ENCODE peak calls at places on chromosomes 2 and 18, in five cellular contexts. One of them, this sample, is unnamed.

GRCh38 chr18:11994708-11995444 is 13.6 kb downstream of the IMPA2 start:
- DNase-seq in PC-9: no peak
- DNase-seq in ureter: no peak
- DNase-seq in stimulated activated CD4-positive, alpha-beta T cell treated with anti-CD3 and anti-CD28 coated beads, Interleukin-1b, Interleukin-23, amount 100 ng/mL, for 24 hours: no peak
- DNase-seq in HS-5: no peak
- DNase-seq in this sample: peak

GRCh38 chr2:120344214-120344990 is 1.5 kb upstream of the INHBB start:
- DNase-seq in ureter: no peak
- DNase-seq in stimulated activated CD4-positive, alpha-beta T cell treated with anti-CD3 and anti-CD28 coated beads, Interleukin-1b, Interleukin-23, amount 100 ng/mL, for 24 hours: no peak
- DNase-seq in HS-5: no peak
- DNase-seq in PC-9: peak
- DNase-seq in this sample: no peak

GRCh38 chr2:164079258-164079657 is 343.4 kb upstream of the FIGN start:
- DNase-seq in PC-9: no peak
- DNase-seq in stimulated activated CD4-positive, alpha-beta T cell treated with anti-CD3 and anti-CD28 coated beads, Interleukin-1b, Interleukin-23, amount 100 ng/mL, for 24 hours: no peak
- DNase-seq in HS-5: no peak
- DNase-seq in ureter: no peak
- DNase-seq in this sample: no peak

GRCh38 chr18:11689972-11690570 is 1.0 kb downstream of the GNAL start:
- DNase-seq in PC-9: no peak
- DNase-seq in stimulated activated CD4-positive, alpha-beta T cell treated with anti-CD3 and anti-CD28 coated beads, Interleukin-1b, Interleukin-23, amount 100 ng/mL, for 24 hours: no peak
- DNase-seq in HS-5: no peak
- DNase-seq in ureter: no peak
- DNase-seq in this sample: no peak

GRCh38 chr2:50125230-50125629 is 906.7 kb downstream of the NRXN1 start:
- DNase-seq in ureter: no peak
- DNase-seq in stimulated activated CD4-positive, alpha-beta T cell treated with anti-CD3 and anti-CD28 coated beads, Interleukin-1b, Interleukin-23, amount 100 ng/mL, for 24 hours: no peak
- DNase-seq in HS-5: no peak
- DNase-seq in PC-9: no peak
- DNase-seq in this sample: no peak

GRCh38 chr18:21179590-21180220 is 62.3 kb upstream of the GREB1L start:
- DNase-seq in ureter: peak
- DNase-seq in PC-9: peak
- DNase-seq in HS-5: peak
- DNase-seq in stimulated activated CD4-positive, alpha-beta T cell treated with anti-CD3 and anti-CD28 coated beads, Interleukin-1b, Interleukin-23, amount 100 ng/mL, for 24 hours: peak
- DNase-seq in this sample: peak

GRCh38 chr2:19642501-19642900 is 259.3 kb downstream of the TTC32 start:
- DNase-seq in stimulated activated CD4-positive, alpha-beta T cell treated with anti-CD3 and anti-CD28 coated beads, Interleukin-1b, Interleukin-23, amount 100 ng/mL, for 24 hours: no peak
- DNase-seq in HS-5: no peak
- DNase-seq in ureter: no peak
- DNase-seq in PC-9: no peak
- DNase-seq in this sample: no peak

GRCh38 chr2:8223731-8224678 is 457.9 kb upstream of the ID2 start:
- DNase-seq in ureter: no peak
- DNase-seq in PC-9: no peak
- DNase-seq in HS-5: no peak
- DNase-seq in stimulated activated CD4-positive, alpha-beta T cell treated with anti-CD3 and anti-CD28 coated beads, Interleukin-1b, Interleukin-23, amount 100 ng/mL, for 24 hours: no peak
- DNase-seq in this sample: no peak

GRCh38 chr2:201930831-201931230 is 102.8 kb upstream of the FZD7 start:
- DNase-seq in stimulated activated CD4-positive, alpha-beta T cell treated with anti-CD3 and anti-CD28 coated beads, Interleukin-1b, Interleukin-23, amount 100 ng/mL, for 24 hours: no peak
- DNase-seq in ureter: no peak
- DNase-seq in HS-5: no peak
- DNase-seq in PC-9: no peak
- DNase-seq in this sample: no peak

GRCh38 chr2:134460583-134460998 is 206.7 kb downstream of the MGAT5 start:
- DNase-seq in stimulated activated CD4-positive, alpha-beta T cell treated with anti-CD3 and anti-CD28 coated beads, Interleukin-1b, Interleukin-23, amount 100 ng/mL, for 24 hours: peak
- DNase-seq in ureter: peak
- DNase-seq in HS-5: no peak
- DNase-seq in PC-9: peak
- DNase-seq in this sample: no peak

GRCh38 chr2:26530696-26531095 is 52.8 kb upstream of the OTOF start:
- DNase-seq in stimulated activated CD4-positive, alpha-beta T cell treated with anti-CD3 and anti-CD28 coated beads, Interleukin-1b, Interleukin-23, amount 100 ng/mL, for 24 hours: no peak
- DNase-seq in ureter: no peak
- DNase-seq in HS-5: no peak
- DNase-seq in PC-9: no peak
- DNase-seq in this sample: peak

GRCh38 chr2:164457271-164457670 is 164.0 kb downstream of the GRB14 start:
- DNase-seq in ureter: no peak
- DNase-seq in stimulated activated CD4-positive, alpha-beta T cell treated with anti-CD3 and anti-CD28 coated beads, Interleukin-1b, Interleukin-23, amount 100 ng/mL, for 24 hours: no peak
- DNase-seq in HS-5: no peak
- DNase-seq in PC-9: no peak
- DNase-seq in this sample: no peak

GRCh38 chr2:119289093-119289492 is 65.5 kb downstream of the STEAP3 start:
- DNase-seq in PC-9: no peak
- DNase-seq in stimulated activated CD4-positive, alpha-beta T cell treated with anti-CD3 and anti-CD28 coated beads, Interleukin-1b, Interleukin-23, amount 100 ng/mL, for 24 hours: no peak
- DNase-seq in ureter: no peak
- DNase-seq in HS-5: no peak
- DNase-seq in this sample: no peak

GRCh38 chr18:5628512-5629255 is 84.9 kb upstream of the EPB41L3 start:
- DNase-seq in stimulated activated CD4-positive, alpha-beta T cell treated with anti-CD3 and anti-CD28 coated beads, Interleukin-1b, Interleukin-23, amount 100 ng/mL, for 24 hours: no peak
- DNase-seq in PC-9: no peak
- DNase-seq in HS-5: no peak
- DNase-seq in ureter: peak
- DNase-seq in this sample: no peak

GRCh38 chr2:218229239-218229638 is 12.2 kb downstream of the ARPC2 start:
- DNase-seq in stimulated activated CD4-positive, alpha-beta T cell treated with anti-CD3 and anti-CD28 coated beads, Interleukin-1b, Interleukin-23, amount 100 ng/mL, for 24 hours: no peak
- DNase-seq in PC-9: peak
- DNase-seq in ureter: no peak
- DNase-seq in HS-5: peak
- DNase-seq in this sample: peak

GRCh38 chr2:182142062-182142461 is 156.4 kb downstream of the PPP1R1C start:
- DNase-seq in stimulated activated CD4-positive, alpha-beta T cell treated with anti-CD3 and anti-CD28 coated beads, Interleukin-1b, Interleukin-23, amount 100 ng/mL, for 24 hours: no peak
- DNase-seq in ureter: no peak
- DNase-seq in HS-5: no peak
- DNase-seq in PC-9: no peak
- DNase-seq in this sample: no peak

GRCh38 chr18:59715966-59716369 is 18.7 kb upstream of the CCBE1 start:
- DNase-seq in HS-5: peak
- DNase-seq in ureter: no peak
- DNase-seq in stimulated activated CD4-positive, alpha-beta T cell treated with anti-CD3 and anti-CD28 coated beads, Interleukin-1b, Interleukin-23, amount 100 ng/mL, for 24 hours: no peak
- DNase-seq in PC-9: peak
- DNase-seq in this sample: no peak

GRCh38 chr2:47002480-47003381 is 87.1 kb upstream of the MCFD2 start:
- DNase-seq in ureter: no peak
- DNase-seq in HS-5: no peak
- DNase-seq in stimulated activated CD4-positive, alpha-beta T cell treated with anti-CD3 and anti-CD28 coated beads, Interleukin-1b, Interleukin-23, amount 100 ng/mL, for 24 hours: no peak
- DNase-seq in PC-9: peak
- DNase-seq in this sample: no peak

GRCh38 chr2:43887176-43887575 is 48.4 kb downstream of the ABCG8 start:
- DNase-seq in HS-5: no peak
- DNase-seq in PC-9: no peak
- DNase-seq in stimulated activated CD4-positive, alpha-beta T cell treated with anti-CD3 and anti-CD28 coated beads, Interleukin-1b, Interleukin-23, amount 100 ng/mL, for 24 hours: no peak
- DNase-seq in ureter: no peak
- DNase-seq in this sample: no peak

GRCh38 chr2:150188177-150188576 is 299.3 kb downstream of the RND3 start:
- DNase-seq in PC-9: no peak
- DNase-seq in stimulated activated CD4-positive, alpha-beta T cell treated with anti-CD3 and anti-CD28 coated beads, Interleukin-1b, Interleukin-23, amount 100 ng/mL, for 24 hours: no peak
- DNase-seq in ureter: no peak
- DNase-seq in HS-5: no peak
- DNase-seq in this sample: no peak

GRCh38 chr18:32386466-32386865 is 84.2 kb downstream of the GAREM1 start:
- DNase-seq in ureter: no peak
- DNase-seq in PC-9: no peak
- DNase-seq in HS-5: no peak
- DNase-seq in stimulated activated CD4-positive, alpha-beta T cell treated with anti-CD3 and anti-CD28 coated beads, Interleukin-1b, Interleukin-23, amount 100 ng/mL, for 24 hours: no peak
- DNase-seq in this sample: no peak

GRCh38 chr2:46656640-46657039 is 177.3 kb downstream of the TMEM247 start:
- DNase-seq in ureter: no peak
- DNase-seq in PC-9: no peak
- DNase-seq in stimulated activated CD4-positive, alpha-beta T cell treated with anti-CD3 and anti-CD28 coated beads, Interleukin-1b, Interleukin-23, amount 100 ng/mL, for 24 hours: no peak
- DNase-seq in HS-5: no peak
- DNase-seq in this sample: no peak

GRCh38 chr2:85277416-85278158 is 50.2 kb downstream of the TGOLN2 start:
- DNase-seq in HS-5: no peak
- DNase-seq in stimulated activated CD4-positive, alpha-beta T cell treated with anti-CD3 and anti-CD28 coated beads, Interleukin-1b, Interleukin-23, amount 100 ng/mL, for 24 hours: no peak
- DNase-seq in ureter: peak
- DNase-seq in PC-9: no peak
- DNase-seq in this sample: peak

GRCh38 chr2:219718066-219718465 is 90.6 kb downstream of the SLC4A3 start:
- DNase-seq in stimulated activated CD4-positive, alpha-beta T cell treated with anti-CD3 and anti-CD28 coated beads, Interleukin-1b, Interleukin-23, amount 100 ng/mL, for 24 hours: no peak
- DNase-seq in PC-9: no peak
- DNase-seq in HS-5: no peak
- DNase-seq in ureter: no peak
- DNase-seq in this sample: no peak

GRCh38 chr18:46243095-46243494 is 138.9 kb downstream of the HAUS1 start:
- DNase-seq in ureter: no peak
- DNase-seq in HS-5: no peak
- DNase-seq in PC-9: no peak
- DNase-seq in stimulated activated CD4-positive, alpha-beta T cell treated with anti-CD3 and anti-CD28 coated beads, Interleukin-1b, Interleukin-23, amount 100 ng/mL, for 24 hours: no peak
- DNase-seq in this sample: no peak

GRCh38 chr2:233743464-233744259 is 14.8 kb downstream of the UGT1A3 start:
- DNase-seq in ureter: no peak
- DNase-seq in HS-5: no peak
- DNase-seq in PC-9: no peak
- DNase-seq in stimulated activated CD4-positive, alpha-beta T cell treated with anti-CD3 and anti-CD28 coated beads, Interleukin-1b, Interleukin-23, amount 100 ng/mL, for 24 hours: no peak
- DNase-seq in this sample: no peak

GRCh38 chr2:113178891-113179290 is 5.1 kb downstream of the PSD4 start:
- DNase-seq in PC-9: no peak
- DNase-seq in ureter: no peak
- DNase-seq in HS-5: no peak
- DNase-seq in stimulated activated CD4-positive, alpha-beta T cell treated with anti-CD3 and anti-CD28 coated beads, Interleukin-1b, Interleukin-23, amount 100 ng/mL, for 24 hours: peak
- DNase-seq in this sample: peak

GRCh38 chr2:139142252-139142651 is 362.1 kb upstream of the NXPH2 start:
- DNase-seq in stimulated activated CD4-positive, alpha-beta T cell treated with anti-CD3 and anti-CD28 coated beads, Interleukin-1b, Interleukin-23, amount 100 ng/mL, for 24 hours: no peak
- DNase-seq in ureter: no peak
- DNase-seq in PC-9: no peak
- DNase-seq in HS-5: no peak
- DNase-seq in this sample: no peak

GRCh38 chr2:239817011-239817490 is 208.1 kb downstream of the NDUFA10 start:
- DNase-seq in HS-5: no peak
- DNase-seq in ureter: peak
- DNase-seq in stimulated activated CD4-positive, alpha-beta T cell treated with anti-CD3 and anti-CD28 coated beads, Interleukin-1b, Interleukin-23, amount 100 ng/mL, for 24 hours: no peak
- DNase-seq in PC-9: no peak
- DNase-seq in this sample: peak

GRCh38 chr18:13470555-13471494 is 252.3 kb downstream of the LDLRAD4 start:
- DNase-seq in HS-5: no peak
- DNase-seq in PC-9: no peak
- DNase-seq in ureter: no peak
- DNase-seq in stimulated activated CD4-positive, alpha-beta T cell treated with anti-CD3 and anti-CD28 coated beads, Interleukin-1b, Interleukin-23, amount 100 ng/mL, for 24 hours: no peak
- DNase-seq in this sample: no peak

GRCh38 chr18:42087195-42087594 is 132.2 kb downstream of the PIK3C3 start:
- DNase-seq in PC-9: no peak
- DNase-seq in ureter: no peak
- DNase-seq in stimulated activated CD4-positive, alpha-beta T cell treated with anti-CD3 and anti-CD28 coated beads, Interleukin-1b, Interleukin-23, amount 100 ng/mL, for 24 hours: no peak
- DNase-seq in HS-5: no peak
- DNase-seq in this sample: no peak

GRCh38 chr2:235471186-235471747 is 22.6 kb upstream of the AGAP1 start:
- DNase-seq in ureter: no peak
- DNase-seq in HS-5: no peak
- DNase-seq in PC-9: no peak
- DNase-seq in stimulated activated CD4-positive, alpha-beta T cell treated with anti-CD3 and anti-CD28 coated beads, Interleukin-1b, Interleukin-23, amount 100 ng/mL, for 24 hours: no peak
- DNase-seq in this sample: no peak

GRCh38 chr18:74623047-74623816 is 25.6 kb downstream of the ZNF407 start:
- DNase-seq in stimulated activated CD4-positive, alpha-beta T cell treated with anti-CD3 and anti-CD28 coated beads, Interleukin-1b, Interleukin-23, amount 100 ng/mL, for 24 hours: no peak
- DNase-seq in HS-5: no peak
- DNase-seq in ureter: no peak
- DNase-seq in PC-9: peak
- DNase-seq in this sample: no peak

GRCh38 chr2:54403512-54404238 is 52.5 kb upstream of the SPTBN1 start:
- DNase-seq in PC-9: no peak
- DNase-seq in HS-5: no peak
- DNase-seq in stimulated activated CD4-positive, alpha-beta T cell treated with anti-CD3 and anti-CD28 coated beads, Interleukin-1b, Interleukin-23, amount 100 ng/mL, for 24 hours: no peak
- DNase-seq in ureter: no peak
- DNase-seq in this sample: no peak

GRCh38 chr2:130854301-130854700 is 17.6 kb downstream of the ARHGEF4 start:
- DNase-seq in ureter: no peak
- DNase-seq in stimulated activated CD4-positive, alpha-beta T cell treated with anti-CD3 and anti-CD28 coated beads, Interleukin-1b, Interleukin-23, amount 100 ng/mL, for 24 hours: no peak
- DNase-seq in PC-9: no peak
- DNase-seq in HS-5: no peak
- DNase-seq in this sample: no peak

GRCh38 chr2:1581965-1582625 is 162.2 kb downstream of the PXDN start:
- DNase-seq in PC-9: no peak
- DNase-seq in ureter: no peak
- DNase-seq in HS-5: no peak
- DNase-seq in stimulated activated CD4-positive, alpha-beta T cell treated with anti-CD3 and anti-CD28 coated beads, Interleukin-1b, Interleukin-23, amount 100 ng/mL, for 24 hours: no peak
- DNase-seq in this sample: no peak

GRCh38 chr2:171523339-171523931 is 1.2 kb downstream of the CYBRD1 start:
- DNase-seq in PC-9: peak
- DNase-seq in stimulated activated CD4-positive, alpha-beta T cell treated with anti-CD3 and anti-CD28 coated beads, Interleukin-1b, Interleukin-23, amount 100 ng/mL, for 24 hours: no peak
- DNase-seq in ureter: peak
- DNase-seq in HS-5: no peak
- DNase-seq in this sample: peak

GRCh38 chr18:55475467-55475866 is 112.5 kb downstream of the TCF4 start:
- DNase-seq in stimulated activated CD4-positive, alpha-beta T cell treated with anti-CD3 and anti-CD28 coated beads, Interleukin-1b, Interleukin-23, amount 100 ng/mL, for 24 hours: no peak
- DNase-seq in PC-9: no peak
- DNase-seq in ureter: no peak
- DNase-seq in HS-5: no peak
- DNase-seq in this sample: no peak

This sample was measured in activated effector memory CD4-positive, alpha-beta T cell treated with anti-CD3 and anti-CD28 coated beads, Interleukin-2, amount 50 U/mL, for 16 hours.